ENCODE peak calls at places on chromosomes 16 and 17, in ten cellular contexts. One of them, this sample, is unnamed.

GRCh38 chr17:14196337-14196997 is 40.2 kb downstream of the CDRT15 start:
- DNase-seq in spleen: no peak
- DNase-seq in putamen: no peak
- DNase-seq in NCI-H524 treated with DMSO at 0.1 percent for 48 hours: no peak
- DNase-seq in HTR-8/SVneo: no peak
- DNase-seq in NCI-H345: no peak
- DNase-seq in HS-5: no peak
- DNase-seq in stimulated activated CD8-positive, alpha-beta memory T cell treated with anti-CD3 and anti-CD28 coated beads, Interleukin-7, amount 100 ng/mL, for 4 hours: no peak
- DNase-seq in hepatic stellate cell: no peak
- DNase-seq in mesendoderm: no peak
- DNase-seq in this sample: no peak

GRCh38 chr16:57166951-57167350 is 18.9 kb downstream of the PSME3IP1 start:
- DNase-seq in spleen: no peak
- DNase-seq in putamen: no peak
- DNase-seq in NCI-H524 treated with DMSO at 0.1 percent for 48 hours: no peak
- DNase-seq in HTR-8/SVneo: no peak
- DNase-seq in NCI-H345: no peak
- DNase-seq in HS-5: no peak
- DNase-seq in stimulated activated CD8-positive, alpha-beta memory T cell treated with anti-CD3 and anti-CD28 coated beads, Interleukin-7, amount 100 ng/mL, for 4 hours: no peak
- DNase-seq in hepatic stellate cell: no peak
- DNase-seq in mesendoderm: no peak
- DNase-seq in this sample: no peak

GRCh38 chr17:63446981-63447687 is 1.0 kb upstream of the CYB561 start:
- DNase-seq in spleen: no peak
- DNase-seq in putamen: no peak
- DNase-seq in NCI-H524 treated with DMSO at 0.1 percent for 48 hours: no peak
- DNase-seq in HTR-8/SVneo: no peak
- DNase-seq in NCI-H345: peak
- DNase-seq in HS-5: no peak
- DNase-seq in stimulated activated CD8-positive, alpha-beta memory T cell treated with anti-CD3 and anti-CD28 coated beads, Interleukin-7, amount 100 ng/mL, for 4 hours: no peak
- DNase-seq in hepatic stellate cell: no peak
- DNase-seq in mesendoderm: peak
- DNase-seq in this sample: no peak

GRCh38 chr17:44448412-44448811 is 54.8 kb downstream of the GPATCH8 start:
- DNase-seq in spleen: no peak
- DNase-seq in putamen: no peak
- DNase-seq in NCI-H524 treated with DMSO at 0.1 percent for 48 hours: no peak
- DNase-seq in HTR-8/SVneo: no peak
- DNase-seq in NCI-H345: no peak
- DNase-seq in HS-5: no peak
- DNase-seq in stimulated activated CD8-positive, alpha-beta memory T cell treated with anti-CD3 and anti-CD28 coated beads, Interleukin-7, amount 100 ng/mL, for 4 hours: no peak
- DNase-seq in hepatic stellate cell: no peak
- DNase-seq in mesendoderm: no peak
- DNase-seq in this sample: no peak

GRCh38 chr17:3695129-3695722 is 729 bp downstream of the P2RX5 start:
- DNase-seq in spleen: no peak
- DNase-seq in putamen: no peak
- DNase-seq in NCI-H524 treated with DMSO at 0.1 percent for 48 hours: no peak
- DNase-seq in HTR-8/SVneo: no peak
- DNase-seq in NCI-H345: no peak
- DNase-seq in HS-5: no peak
- DNase-seq in stimulated activated CD8-positive, alpha-beta memory T cell treated with anti-CD3 and anti-CD28 coated beads, Interleukin-7, amount 100 ng/mL, for 4 hours: no peak
- DNase-seq in hepatic stellate cell: no peak
- DNase-seq in mesendoderm: no peak
- DNase-seq in this sample: no peak

GRCh38 chr16:24906901-24907300 is 61.1 kb downstream of the SLC5A11 start:
- DNase-seq in spleen: peak
- DNase-seq in putamen: no peak
- DNase-seq in NCI-H524 treated with DMSO at 0.1 percent for 48 hours: no peak
- DNase-seq in HTR-8/SVneo: no peak
- DNase-seq in NCI-H345: no peak
- DNase-seq in HS-5: no peak
- DNase-seq in stimulated activated CD8-positive, alpha-beta memory T cell treated with anti-CD3 and anti-CD28 coated beads, Interleukin-7, amount 100 ng/mL, for 4 hours: no peak
- DNase-seq in hepatic stellate cell: no peak
- DNase-seq in mesendoderm: no peak
- DNase-seq in this sample: no peak

GRCh38 chr17:27362503-27362902 is 68.6 kb downstream of the WSB1 start:
- DNase-seq in spleen: no peak
- DNase-seq in putamen: no peak
- DNase-seq in NCI-H524 treated with DMSO at 0.1 percent for 48 hours: no peak
- DNase-seq in HTR-8/SVneo: no peak
- DNase-seq in NCI-H345: no peak
- DNase-seq in HS-5: no peak
- DNase-seq in stimulated activated CD8-positive, alpha-beta memory T cell treated with anti-CD3 and anti-CD28 coated beads, Interleukin-7, amount 100 ng/mL, for 4 hours: no peak
- DNase-seq in hepatic stellate cell: no peak
- DNase-seq in mesendoderm: no peak
- DNase-seq in this sample: no peak

GRCh38 chr16:14405611-14406537 is 224.2 kb downstream of the PARN start:
- DNase-seq in spleen: no peak
- DNase-seq in putamen: no peak
- DNase-seq in NCI-H524 treated with DMSO at 0.1 percent for 48 hours: no peak
- DNase-seq in HTR-8/SVneo: no peak
- DNase-seq in NCI-H345: no peak
- DNase-seq in HS-5: no peak
- DNase-seq in stimulated activated CD8-positive, alpha-beta memory T cell treated with anti-CD3 and anti-CD28 coated beads, Interleukin-7, amount 100 ng/mL, for 4 hours: no peak
- DNase-seq in hepatic stellate cell: no peak
- DNase-seq in mesendoderm: peak
- DNase-seq in this sample: no peak

GRCh38 chr16:17321824-17322223 is 148.9 kb downstream of the XYLT1 start:
- DNase-seq in spleen: no peak
- DNase-seq in putamen: no peak
- DNase-seq in NCI-H524 treated with DMSO at 0.1 percent for 48 hours: no peak
- DNase-seq in HTR-8/SVneo: no peak
- DNase-seq in NCI-H345: no peak
- DNase-seq in HS-5: no peak
- DNase-seq in stimulated activated CD8-positive, alpha-beta memory T cell treated with anti-CD3 and anti-CD28 coated beads, Interleukin-7, amount 100 ng/mL, for 4 hours: no peak
- DNase-seq in hepatic stellate cell: no peak
- DNase-seq in mesendoderm: peak
- DNase-seq in this sample: no peak

GRCh38 chr16:30527635-30528178 is 1.3 kb upstream of the ZNF768 start:
- DNase-seq in spleen: peak
- DNase-seq in putamen: no peak
- DNase-seq in NCI-H524 treated with DMSO at 0.1 percent for 48 hours: no peak
- DNase-seq in HTR-8/SVneo: no peak
- DNase-seq in NCI-H345: no peak
- DNase-seq in HS-5: no peak
- DNase-seq in stimulated activated CD8-positive, alpha-beta memory T cell treated with anti-CD3 and anti-CD28 coated beads, Interleukin-7, amount 100 ng/mL, for 4 hours: no peak
- DNase-seq in hepatic stellate cell: no peak
- DNase-seq in mesendoderm: no peak
- DNase-seq in this sample: no peak

GRCh38 chr17:74268554-74268953 is 5.5 kb upstream of the DNAI2 start:
- DNase-seq in spleen: no peak
- DNase-seq in putamen: no peak
- DNase-seq in NCI-H524 treated with DMSO at 0.1 percent for 48 hours: no peak
- DNase-seq in HTR-8/SVneo: no peak
- DNase-seq in NCI-H345: no peak
- DNase-seq in HS-5: no peak
- DNase-seq in stimulated activated CD8-positive, alpha-beta memory T cell treated with anti-CD3 and anti-CD28 coated beads, Interleukin-7, amount 100 ng/mL, for 4 hours: no peak
- DNase-seq in hepatic stellate cell: no peak
- DNase-seq in mesendoderm: no peak
- DNase-seq in this sample: no peak

This sample was measured in epithelial cell of proximal tubule.